ENCODE peak calls at places on chromosomes 2 and 18, in five cellular contexts. One of them, this sample, is unnamed.

GRCh38 chr2:86783615-86784339 is 6.9 kb downstream of the CD8A start:
- DNase-seq in IMR-90: no peak
- DNase-seq in amniotic stem cell: no peak
- DNase-seq in pons: no peak
- DNase-seq in transverse colon: no peak
- DNase-seq in this sample: no peak

GRCh38 chr2:1550076-1550475 is 136.8 kb downstream of the TPO start:
- DNase-seq in pons: no peak
- DNase-seq in transverse colon: no peak
- DNase-seq in IMR-90: no peak
- DNase-seq in amniotic stem cell: no peak
- DNase-seq in this sample: no peak

GRCh38 chr2:51710222-51710621 is 678.3 kb upstream of the NRXN1 start:
- DNase-seq in pons: peak
- DNase-seq in transverse colon: peak
- DNase-seq in amniotic stem cell: no peak
- DNase-seq in IMR-90: no peak
- DNase-seq in this sample: peak

GRCh38 chr2:60489269-60489668 is 64.2 kb downstream of the BCL11A start:
- DNase-seq in IMR-90: no peak
- DNase-seq in amniotic stem cell: no peak
- DNase-seq in transverse colon: no peak
- DNase-seq in pons: no peak
- DNase-seq in this sample: no peak

GRCh38 chr2:219419331-219420197 is 1.4 kb downstream of the DES start:
- DNase-seq in transverse colon: no peak
- DNase-seq in pons: no peak
- DNase-seq in amniotic stem cell: no peak
- DNase-seq in IMR-90: no peak
- DNase-seq in this sample: no peak

GRCh38 chr18:21163647-21164625 is 52.3 kb upstream of the ROCK1 start:
- DNase-seq in pons: peak
- DNase-seq in transverse colon: no peak
- DNase-seq in IMR-90: peak
- DNase-seq in amniotic stem cell: peak
- DNase-seq in this sample: peak

GRCh38 chr2:71348302-71348701 is 16.7 kb downstream of the ZNF638 start:
- DNase-seq in amniotic stem cell: no peak
- DNase-seq in pons: no peak
- DNase-seq in IMR-90: peak
- DNase-seq in transverse colon: no peak
- DNase-seq in this sample: no peak

GRCh38 chr2:66463206-66463605 is 28.3 kb downstream of the MEIS1 start:
- DNase-seq in transverse colon: no peak
- DNase-seq in pons: no peak
- DNase-seq in amniotic stem cell: no peak
- DNase-seq in IMR-90: no peak
- DNase-seq in this sample: no peak

GRCh38 chr18:1014951-1015627 is 110.4 kb downstream of the ADCYAP1 start:
- DNase-seq in amniotic stem cell: no peak
- DNase-seq in transverse colon: no peak
- DNase-seq in IMR-90: no peak
- DNase-seq in pons: no peak
- DNase-seq in this sample: no peak

GRCh38 chr2:54122939-54123338 is 7.5 kb downstream of the ACYP2 start:
- DNase-seq in transverse colon: no peak
- DNase-seq in pons: no peak
- DNase-seq in IMR-90: peak
- DNase-seq in amniotic stem cell: peak
- DNase-seq in this sample: no peak

GRCh38 chr18:58025733-58026132 is 18.3 kb upstream of the NEDD4L start:
- DNase-seq in transverse colon: no peak
- DNase-seq in amniotic stem cell: no peak
- DNase-seq in IMR-90: peak
- DNase-seq in pons: no peak
- DNase-seq in this sample: no peak

GRCh38 chr2:173264603-173265366 is 89.9 kb upstream of the CDCA7 start:
- DNase-seq in IMR-90: no peak
- DNase-seq in amniotic stem cell: no peak
- DNase-seq in pons: peak
- DNase-seq in transverse colon: peak
- DNase-seq in this sample: no peak

GRCh38 chr2:151071906-151072305 is 189.8 kb downstream of the RBM43 start:
- DNase-seq in amniotic stem cell: no peak
- DNase-seq in transverse colon: no peak
- DNase-seq in IMR-90: peak
- DNase-seq in pons: no peak
- DNase-seq in this sample: no peak

GRCh38 chr2:47344890-47345583 is 57.9 kb upstream of the MSH2 start:
- DNase-seq in pons: peak
- DNase-seq in transverse colon: peak
- DNase-seq in amniotic stem cell: no peak
- DNase-seq in IMR-90: peak
- DNase-seq in this sample: peak

GRCh38 chr2:217803639-217803932 is 199.2 kb downstream of the TNS1 start:
- DNase-seq in IMR-90: no peak
- DNase-seq in amniotic stem cell: no peak
- DNase-seq in transverse colon: no peak
- DNase-seq in pons: no peak
- DNase-seq in this sample: no peak

This sample was measured in body of pancreas.